ENCODE peak calls at places on chromosomes 3 and 15, in five cellular contexts. Q is IMR-90, M is H9, F is mucosa of descending colon, R is Karpas-422. Z is an unnamed sample. For H3K4me1, the result is how much of the 10 kb centered on the place peaks cover.

GRCh38 chr3:180590396-180590795 is 11.6 kb upstream of the TTC14 start:
- DNase-seq in Q (no peak), M (no peak), F (no peak), R (no peak), Z (no peak)

GRCh38 chr3:73401058-73401457 is 223.7 kb downstream of the PDZRN3 start:
- DNase-seq in Q (peak), M (no peak), F (no peak), R (no peak), Z (no peak)

GRCh38 chr15:76987896-76988860 is 6.7 kb upstream of the PSTPIP1 start:
- DNase-seq in Q (no peak), M (peak), F (peak), R (peak), Z (peak)

GRCh38 chr3:127286571-127287140 is 1.2 kb downstream of the PRR20G start:
- DNase-seq in Q (peak), M (no peak), F (no peak), R (no peak), Z (no peak)

GRCh38 chr3:89145995-89146394 is 38.6 kb downstream of the EPHA3 start:
- DNase-seq in Q (peak), M (no peak), F (no peak), R (no peak), Z (no peak)

GRCh38 chr3:28891485-28891884 is 389.4 kb upstream of the RBMS3 start:
- DNase-seq in Q (no peak), M (no peak), F (no peak), R (no peak), Z (no peak)

GRCh38 chr3:122745365-122746021 is 48.1 kb downstream of the HSPBAP1 start:
- DNase-seq in Q (peak), M (no peak), F (no peak), R (no peak), Z (no peak)

GRCh38 chr15:50358805-50359204 is 3.8 kb upstream of the GABPB1 start:
- DNase-seq in Q (peak), M (peak), F (no peak), R (peak), Z (peak)

GRCh38 chr3:86967062-86967461 is 23.9 kb downstream of the VGLL3 start:
- DNase-seq in Q (no peak), M (no peak), F (no peak), R (no peak), Z (no peak)

GRCh38 chr15:60682115-60682514 is 203.2 kb upstream of the ICE2 start:
- DNase-seq in Q (peak), M (no peak), F (no peak), R (no peak), Z (no peak)

GRCh38 chr15:83062768-83063180 is 4.3 kb downstream of the BTBD1 start:
- DNase-seq in Q (no peak), M (no peak), F (no peak), R (no peak), Z (no peak)

GRCh38 chr3:52892625-52893311 is 4.6 kb downstream of the STIMATE start:
- DNase-seq in Q (no peak), M (no peak), F (no peak), R (peak), Z (no peak)

GRCh38 chr3:52890735-52891134 is 6.6 kb downstream of the STIMATE start:
- DNase-seq in Q (no peak), M (no peak), F (no peak), R (no peak), Z (no peak)

GRCh38 chr3:122515020-122515468 is 305 bp upstream of the KPNA1 start:
- DNase-seq in Q (no peak), M (no peak), F (no peak), R (no peak), Z (no peak)

GRCh38 chr15:72227720-72228119 is 3.3 kb downstream of the PKM start:
- DNase-seq in Q (no peak), M (no peak), F (no peak), R (no peak), Z (no peak)

GRCh38 chr3:70989174-70989573 is 594.4 kb downstream of the FOXP1 start:
- DNase-seq in Q (peak), M (no peak), F (no peak), R (peak), Z (no peak)

GRCh38 chr3:130539005-130539404 is 22.0 kb downstream of the COL6A6 start:
- DNase-seq in Q (peak), M (peak), F (no peak), R (peak), Z (peak)

GRCh38 chr3:43155464-43156121 is 49.7 kb upstream of the POMGNT2 start:
- DNase-seq in Q (peak), M (peak), F (no peak), R (no peak), Z (peak)

GRCh38 chr3:36957862-36958686 is 13.2 kb upstream of the TRANK1 start:
- DNase-seq in Q (peak), M (no peak), F (no peak), R (no peak), Z (no peak)

GRCh38 chr15:43775411-43775965 is 1.3 kb downstream of the ELL3 start:
- DNase-seq in Q (peak), M (peak), F (peak), R (peak), Z (peak)

GRCh38 chr3:108862865-108863798 is 40.5 kb downstream of the TRAT1 start:
- DNase-seq in Q (peak), M (no peak), F (no peak), R (no peak), Z (no peak)

GRCh38 chr3:120615863-120616599 is 19.9 kb downstream of the NDUFB4 start:
- DNase-seq in Q (peak), M (peak), F (peak), R (no peak), Z (no peak)

GRCh38 chr3:197154-197855 is 742 bp downstream of the CHL1 start:
- DNase-seq in Q (no peak), M (peak), F (peak), R (no peak), Z (peak)

GRCh38 chr15:55518641-55519040 is 10.6 kb upstream of the DNAAF4 start:
- DNase-seq in Q (no peak), M (no peak), F (no peak), R (no peak), Z (no peak)

GRCh38 chr15:67824900-67825879 is at the start of gene SKOR1:
- DNase-seq in Q (peak), M (peak), F (no peak), R (no peak), Z (no peak)

GRCh38 chr3:55538158-55538557 is 51.1 kb upstream of the WNT5A start:
- DNase-seq in Q (no peak), M (no peak), F (no peak), R (no peak), Z (no peak)

GRCh38 chr3:126313580-126314304 is 43.5 kb downstream of the KLF15 start:
- DNase-seq in Q (peak), M (peak), F (no peak), R (no peak), Z (no peak)

GRCh38 chr3:129317876-129318275 is 39.2 kb downstream of the HMCES start:
- DNase-seq in Q (no peak), M (no peak), F (no peak), R (no peak), Z (no peak)

GRCh38 chr3:1499694-1500093 is 406.9 kb downstream of the CNTN6 start:
- DNase-seq in Q (no peak), M (no peak), F (no peak), R (no peak), Z (no peak)

GRCh38 chr15:73317651-73318462 is 50.9 kb downstream of the HCN4 start:
- DNase-seq in Q (no peak), M (peak), F (no peak), R (no peak), Z (no peak)

GRCh38 chr15:72229076-72229946 is 1.7 kb downstream of the PKM start:
- DNase-seq in Q (peak), M (no peak), F (no peak), R (peak), Z (no peak)

GRCh38 chr15:69660658-69661405 is 208.2 kb downstream of the RPLP1 start:
- DNase-seq in Q (no peak), M (no peak), F (no peak), R (no peak), Z (no peak)

GRCh38 chr15:27495963-27496459 is 525.0 kb downstream of the GABRG3 start:
- DNase-seq in Q (no peak), M (no peak), F (no peak), R (no peak), Z (no peak)

GRCh38 chr3:167304077-167304476 is 76.0 kb downstream of the ZBBX start:
- DNase-seq in Q (no peak), M (no peak), F (no peak), R (no peak), Z (no peak)

GRCh38 chr15:88982304-88982945 is 69.2 kb upstream of the MFGE8 start:
- DNase-seq in Q (peak), M (no peak), F (no peak), R (no peak), Z (peak)

DNA sequence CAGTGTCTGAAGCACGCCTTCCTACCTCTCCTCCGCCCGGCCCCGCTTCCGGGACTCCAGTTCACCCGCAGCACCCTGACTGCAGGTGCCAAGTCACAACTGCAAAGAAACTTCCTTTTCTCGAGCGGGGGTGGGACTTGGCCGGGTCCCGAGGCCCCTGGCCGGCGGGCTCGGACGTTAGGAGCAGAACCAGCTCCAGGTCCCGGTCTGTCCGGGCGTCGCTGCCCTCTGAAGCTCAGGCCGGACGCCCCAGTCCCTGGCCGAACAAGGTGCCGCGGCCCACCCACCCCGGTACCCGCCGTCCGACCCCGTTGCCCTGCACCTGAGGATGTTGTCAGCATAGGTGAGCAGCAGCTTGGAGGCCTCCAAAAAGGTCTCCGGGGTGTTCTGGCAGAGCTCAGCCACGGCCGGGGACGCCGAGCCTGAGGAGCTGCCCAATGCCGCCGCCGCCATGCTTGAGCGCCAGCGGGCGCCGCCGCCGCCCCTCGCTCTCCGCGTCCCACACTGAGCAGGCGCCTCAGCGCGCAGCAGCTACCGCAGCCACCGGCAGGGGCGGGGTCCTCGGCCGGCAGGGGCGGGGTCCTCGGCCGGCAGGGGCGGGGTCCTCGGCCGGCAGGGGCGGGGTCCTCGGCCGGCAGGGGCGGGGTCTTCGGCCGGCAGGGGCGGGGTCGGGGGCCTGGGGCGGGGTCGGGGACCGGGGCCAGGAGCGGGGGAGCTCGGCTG is at the start of gene NGLY1:
- DNase-seq in Q (peak), M (peak), F (peak), R (peak), Z (peak)
- H3K4me1 ChIP-seq in Q (under half), M (under half), F (under half), R (under half), Z (under half)

DNA sequence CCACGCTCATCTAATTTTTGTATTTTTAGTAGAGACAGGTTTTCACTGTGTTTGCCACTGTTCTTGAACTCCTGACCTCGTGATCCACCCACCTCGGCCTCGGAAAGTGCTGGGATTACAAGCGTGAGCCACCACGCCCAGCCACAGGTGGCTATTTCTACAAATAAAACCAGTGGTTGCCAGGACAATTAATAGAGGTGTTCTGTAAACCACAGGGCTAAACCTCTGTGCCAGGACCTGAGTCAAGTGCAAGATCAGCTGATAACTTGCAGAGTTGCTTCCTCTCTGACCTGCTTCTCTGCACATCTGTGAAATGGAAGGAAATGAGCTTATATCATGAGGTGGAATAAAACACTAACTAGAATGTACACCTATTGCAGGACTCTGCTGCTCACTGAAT is 72.8 kb downstream of the CD200R1L start:
- DNase-seq in Q (no peak), M (no peak), F (no peak), R (peak), Z (no peak)
- H3K4me1 ChIP-seq in Q (under half), M (under half), F (under half), R (under half), Z (under half)

GRCh38 chr3:188174309-188175044 is 20.5 kb downstream of the LPP start:
- DNase-seq in Q (no peak), M (no peak), F (no peak), R (peak), Z (peak)

GRCh38 chr3:188166471-188166870 is 12.5 kb downstream of the LPP start:
- DNase-seq in Q (no peak), M (no peak), F (no peak), R (no peak), Z (no peak)

GRCh38 chr3:188169826-188170455 is 16.0 kb downstream of the LPP start:
- DNase-seq in Q (no peak), M (no peak), F (no peak), R (no peak), Z (peak)

GRCh38 chr3:188171682-188172467 is 17.9 kb downstream of the LPP start:
- DNase-seq in Q (no peak), M (no peak), F (no peak), R (peak), Z (no peak)

DNA sequence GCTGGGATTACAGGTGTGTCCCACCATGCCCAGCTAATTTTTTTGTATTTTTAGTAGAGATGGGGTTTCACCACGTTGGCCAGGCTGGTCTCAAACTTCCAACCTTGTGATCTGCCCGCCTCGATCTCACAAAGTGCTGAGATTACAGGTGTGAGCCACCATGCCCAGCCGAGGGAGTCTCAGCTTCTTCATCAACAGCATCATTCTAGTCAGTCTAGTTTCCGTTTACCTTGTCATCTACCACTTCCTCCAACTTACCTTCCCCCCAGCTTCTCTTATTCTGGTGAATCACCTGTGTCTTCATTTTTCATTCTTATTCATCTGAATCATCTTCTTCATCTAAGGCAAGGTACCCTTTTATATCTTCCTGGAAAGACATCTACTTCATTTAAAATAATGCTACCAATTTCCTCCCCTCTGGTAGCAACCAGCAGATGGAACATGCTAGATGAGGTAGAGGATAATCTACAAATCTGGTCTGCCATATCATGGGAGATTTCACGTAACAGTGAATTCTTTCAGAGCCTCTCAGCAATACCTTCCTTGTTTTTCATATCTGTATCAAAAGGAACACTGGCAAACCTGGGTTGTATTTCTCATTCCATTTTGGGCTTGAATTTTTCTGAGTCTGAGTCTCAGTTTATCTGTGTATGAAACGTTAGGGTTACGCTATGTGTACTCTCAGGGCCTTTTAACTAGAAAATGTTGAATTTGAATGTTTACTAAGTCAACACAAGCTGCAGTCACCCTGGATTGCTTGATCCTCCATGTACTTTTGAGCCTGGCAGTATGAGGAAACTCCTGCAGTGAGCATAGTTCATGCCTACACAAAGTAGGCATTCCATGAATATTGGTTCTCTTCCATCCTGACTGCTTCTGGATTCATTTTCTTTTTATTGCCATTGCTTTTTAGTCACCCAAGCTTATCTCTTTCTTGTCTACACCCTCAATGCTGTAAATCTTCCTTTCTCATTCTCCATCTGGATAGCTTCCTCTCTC is 16.8 kb downstream of the LPP start:
- DNase-seq in Q (no peak), M (no peak), F (no peak), R (no peak), Z (no peak)
- H3K4me1 ChIP-seq in Q (under half), M (under half), F (half or more), R (under half), Z (under half)

GRCh38 chr3:32821686-32822296 is 4.0 kb downstream of the TRIM71 start:
- DNase-seq in Q (no peak), M (no peak), F (no peak), R (no peak), Z (peak)
- H3K4me1 ChIP-seq in Q (under half), M (under half), F (under half), R (under half), Z (under half)

DNA sequence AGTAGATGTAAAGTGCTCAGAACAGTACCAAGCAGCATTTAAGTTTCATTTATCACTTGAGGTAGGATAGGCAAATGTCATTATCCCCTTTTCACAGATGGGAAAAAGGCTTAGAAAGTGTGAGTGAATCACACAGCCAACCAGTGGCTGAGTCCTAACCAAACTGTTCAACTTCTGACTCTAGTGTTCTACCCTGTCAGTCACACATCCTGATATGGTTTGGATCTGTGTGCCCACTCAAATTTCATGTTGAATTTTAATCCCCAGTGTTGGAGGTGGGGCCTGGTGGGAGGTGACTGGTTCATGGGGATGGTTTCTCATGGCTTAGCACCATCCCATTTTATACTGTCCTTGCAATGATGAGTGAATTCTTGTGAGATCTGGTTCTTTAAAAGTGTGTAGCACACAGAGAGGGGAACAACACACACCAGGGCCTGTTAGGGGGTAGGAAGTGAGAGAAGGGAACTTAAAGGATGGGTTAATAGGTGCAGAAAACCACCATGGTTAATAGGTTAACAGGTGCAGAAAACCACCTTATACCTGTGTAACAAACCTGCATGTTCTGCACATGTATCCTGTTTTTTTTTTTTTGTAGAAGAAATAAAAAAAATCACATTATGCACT is 304.7 kb downstream of the SUCLG2 start:
- DNase-seq in Q (peak), M (no peak), F (no peak), R (no peak), Z (no peak)
- H3K4me1 ChIP-seq in Q (under half), M (under half), F (under half), R (under half), Z (under half)

DNA sequence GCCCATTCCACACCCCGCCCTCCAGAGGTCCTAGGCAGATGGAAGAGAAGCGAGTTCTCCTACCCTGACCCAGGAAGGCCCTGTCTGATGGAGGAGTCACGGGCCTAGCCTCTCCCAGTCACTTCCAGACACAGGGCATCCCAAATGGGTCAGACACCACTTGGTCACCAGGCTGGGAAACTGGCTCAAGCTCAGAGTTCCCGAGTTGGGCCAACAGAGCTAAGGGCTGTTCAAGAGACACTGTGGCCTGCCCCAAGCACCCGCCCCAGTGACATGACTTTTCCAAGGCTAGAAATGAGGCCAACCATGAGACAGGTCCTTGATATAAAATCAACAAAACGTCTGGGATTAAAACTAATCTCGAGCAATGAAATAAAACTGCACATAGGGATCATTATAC is 113.8 kb downstream of the IQSEC1 start:
- DNase-seq in Q (no peak), M (no peak), F (no peak), R (no peak), Z (no peak)
- H3K4me1 ChIP-seq in Q (under half), M (under half), F (under half), R (under half), Z (under half)

GRCh38 chr15:41780266-41780665 is 6.0 kb downstream of the MAPKBP1 start:
- DNase-seq in Q (peak), M (no peak), F (no peak), R (no peak), Z (no peak)

GRCh38 chr15:41779662-41780157 is 5.4 kb downstream of the MAPKBP1 start:
- DNase-seq in Q (no peak), M (no peak), F (no peak), R (no peak), Z (no peak)

GRCh38 chr15:41778503-41778902 is 4.2 kb downstream of the MAPKBP1 start:
- DNase-seq in Q (peak), M (no peak), F (no peak), R (no peak), Z (no peak)

GRCh38 chr15:41782486-41783271 is 8.4 kb downstream of the MAPKBP1 start:
- DNase-seq in Q (no peak), M (no peak), F (no peak), R (peak), Z (no peak)

GRCh38 chr15:41780727-41781126 is 6.4 kb downstream of the MAPKBP1 start:
- DNase-seq in Q (no peak), M (no peak), F (no peak), R (no peak), Z (no peak)
- H3K4me1 ChIP-seq in Q (under half), M (under half), F (under half), R (half or more), Z (half or more)

GRCh38 chr15:74630284-74631086 is 14.8 kb downstream of the CLK3 start:
- DNase-seq in Q (no peak), M (peak), F (peak), R (peak), Z (no peak)

GRCh38 chr15:74627766-74628165 is 12.1 kb downstream of the CLK3 start:
- DNase-seq in Q (no peak), M (no peak), F (peak), R (no peak), Z (no peak)

GRCh38 chr15:74628199-74628598 is 12.6 kb downstream of the CLK3 start:
- DNase-seq in Q (no peak), M (no peak), F (peak), R (no peak), Z (no peak)

GRCh38 chr15:74626752-74627692 is 11.4 kb downstream of the CLK3 start:
- DNase-seq in Q (no peak), M (no peak), F (peak), R (peak), Z (no peak)

GRCh38 chr15:74628949-74629348 is 13.3 kb downstream of the CLK3 start:
- DNase-seq in Q (no peak), M (no peak), F (peak), R (no peak), Z (no peak)
- H3K4me1 ChIP-seq in Q (under half), M (under half), F (under half), R (under half), Z (under half)

Z was measured in testis.